ENCODE peak calls at places on chromosomes 6 and 20, in five cellular contexts. I is NCI-H774, J is iris pigment epithelial cell, Y is ecto neural progenitor cell, N is Calu3. P is an unnamed sample.

GRCh38 chr6:11766056-11766455 is 12.5 kb downstream of the ADTRP start:
- DNase-seq in Y (no peak), I (no peak), J (peak), N (no peak), P (no peak)

GRCh38 chr6:87945966-87946365 is 101.7 kb upstream of the SPACA1 start:
- DNase-seq in J (no peak), Y (no peak), N (no peak), I (no peak), P (no peak)

GRCh38 chr20:57109151-57109953 is 157.1 kb downstream of the BMP7 start:
- DNase-seq in Y (no peak), N (no peak), J (no peak), I (no peak), P (no peak)

GRCh38 chr6:43257746-43258145 is 14.5 kb downstream of the TTBK1 start:
- DNase-seq in I (no peak), Y (no peak), J (no peak), N (no peak), P (no peak)

GRCh38 chr6:30145818-30146217 is 9.9 kb downstream of the TRIM40 start:
- DNase-seq in Y (no peak), I (no peak), N (no peak), J (no peak), P (peak)

GRCh38 chr6:95216560-95216959 is 360.8 kb upstream of the MANEA start:
- DNase-seq in I (no peak), J (no peak), Y (no peak), N (no peak), P (no peak)

GRCh38 chr20:42361402-42361801 is 743.2 kb upstream of the CHD6 start:
- DNase-seq in I (no peak), Y (no peak), J (no peak), N (no peak), P (no peak)

GRCh38 chr6:108914235-108915022 is 66.2 kb downstream of the ARMC2 start:
- DNase-seq in I (peak), Y (peak), J (no peak), N (peak), P (no peak)

GRCh38 chr6:26044140-26045045 is 42.8 kb upstream of the HFE start:
- DNase-seq in N (no peak), I (peak), J (peak), Y (no peak), P (no peak)

GRCh38 chr20:8385247-8385646 is 253.2 kb downstream of the PLCB1 start:
- DNase-seq in N (no peak), Y (peak), I (no peak), J (peak), P (no peak)

GRCh38 chr6:157304840-157305675 is 18.3 kb downstream of the TMEM242 start:
- DNase-seq in I (no peak), N (no peak), Y (no peak), J (peak), P (no peak)

GRCh38 chr20:49865559-49865958 is 49.8 kb downstream of the SPATA2 start:
- DNase-seq in I (no peak), J (peak), Y (no peak), N (no peak), P (no peak)

GRCh38 chr6:90088009-90088408 is 193.7 kb downstream of the GJA10 start:
- DNase-seq in Y (no peak), N (no peak), I (peak), J (peak), P (no peak)

GRCh38 chr20:61959301-61959700 is 106.4 kb downstream of the TAF4 start:
- DNase-seq in I (no peak), Y (no peak), J (peak), N (no peak), P (no peak)

GRCh38 chr6:41367700-41368099 is 32.3 kb downstream of the NCR2 start:
- DNase-seq in N (peak), J (peak), Y (peak), I (peak), P (no peak)

GRCh38 chr6:3231213-3232016 is 4.0 kb upstream of the TUBB2B start:
- DNase-seq in Y (peak), J (peak), I (peak), N (peak), P (no peak)

GRCh38 chr6:111864138-111865048 is 8.9 kb downstream of the FYN start:
- DNase-seq in N (no peak), J (no peak), I (peak), Y (no peak), P (no peak)

GRCh38 chr6:54107470-54107869 is 3.8 kb upstream of the MLIP start:
- DNase-seq in I (no peak), Y (no peak), J (no peak), N (no peak), P (no peak)

GRCh38 chr6:63464060-63464459 is 108.2 kb upstream of the LOC128125822 start:
- DNase-seq in I (no peak), N (no peak), Y (no peak), J (no peak), P (no peak)

GRCh38 chr20:23362392-23363256 is 642 bp downstream of the GZF1 start:
- DNase-seq in N (no peak), Y (no peak), J (peak), I (no peak), P (no peak)

GRCh38 chr6:54267798-54268197 is 40.4 kb upstream of the TINAG start:
- DNase-seq in I (no peak), J (peak), N (peak), Y (no peak), P (no peak)

GRCh38 chr6:152401978-152402377 is 235.2 kb downstream of the SYNE1 start:
- DNase-seq in Y (no peak), J (peak), N (peak), I (no peak), P (no peak)

GRCh38 chr6:10963113-10963512 is 76.3 kb downstream of the SYCP2L start:
- DNase-seq in I (no peak), N (no peak), J (no peak), Y (no peak), P (no peak)

GRCh38 chr6:16059496-16059895 is 69.4 kb upstream of the MYLIP start:
- DNase-seq in J (no peak), Y (no peak), I (peak), N (no peak), P (no peak)

GRCh38 chr20:15818651-15819071 is 754.6 kb downstream of the KIF16B start:
- DNase-seq in J (no peak), Y (no peak), N (peak), I (peak), P (no peak)

GRCh38 chr6:90383212-90383611 is 86.6 kb upstream of the BACH2 start:
- DNase-seq in J (no peak), N (no peak), Y (no peak), I (no peak), P (no peak)

GRCh38 chr6:28923318-28924102 is at the start of gene TRIM27:
- DNase-seq in Y (peak), J (peak), N (peak), I (peak), P (peak)